ENCODE peak calls at places on chromosomes 1 and 21, in five cellular contexts. M, I, P, S and V are unnamed samples.

GRCh38 chr1:167474191-167474641 is 44.1 kb downstream of the CD247 start:
- DNase-seq in I (no peak), S (no peak), M (no peak), P (no peak), V (no peak)

GRCh38 chr1:183090386-183091006 is 67.3 kb downstream of the LAMC1 start:
- DNase-seq in M (no peak), P (no peak), S (no peak), I (no peak), V (no peak)

GRCh38 chr1:201346987-201347386 is 30.5 kb downstream of the TNNT2 start:
- DNase-seq in S (no peak), I (no peak), P (no peak), M (no peak), V (no peak)

GRCh38 chr1:97014426-97014825 is 292.8 kb downstream of the PTBP2 start:
- DNase-seq in S (no peak), I (no peak), M (no peak), P (no peak), V (no peak)

GRCh38 chr1:240611619-240612490 is at the start of gene GREM2:
- DNase-seq in M (peak), P (peak), S (peak), I (peak), V (no peak)

GRCh38 chr1:100606438-100606837 is 68.5 kb downstream of the GPR88 start:
- DNase-seq in S (peak), P (peak), M (peak), I (peak), V (no peak)

GRCh38 chr21:38806153-38806941 is 618 bp downstream of the ETS2 start:
- DNase-seq in I (peak), P (no peak), M (peak), S (no peak), V (no peak)

GRCh38 chr1:231618588-231619256 is 7.9 kb upstream of the DISC1 start:
- DNase-seq in M (no peak), P (no peak), S (no peak), I (no peak), V (no peak)

GRCh38 chr1:37360011-37360410 is 114.4 kb upstream of the ZC3H12A start:
- DNase-seq in M (no peak), P (no peak), S (no peak), I (no peak), V (no peak)

GRCh38 chr21:46168238-46168637 is 12.9 kb upstream of the FTCD start:
- DNase-seq in M (no peak), I (no peak), S (no peak), P (no peak), V (no peak)

GRCh38 chr1:53294557-53294956 is 33.3 kb downstream of the LRP8 start:
- DNase-seq in I (no peak), M (no peak), S (peak), P (peak), V (peak)

GRCh38 chr1:104932949-104933679 is 1183.4 kb downstream of the AMY1C start:
- DNase-seq in P (no peak), S (no peak), I (no peak), M (no peak), V (no peak)

GRCh38 chr1:245797592-245798366 is 643.0 kb downstream of the KIF26B start:
- DNase-seq in S (peak), M (peak), I (no peak), P (peak), V (no peak)

GRCh38 chr1:36446261-36446660 is 4.0 kb downstream of the OSCP1 start:
- DNase-seq in M (peak), I (no peak), S (no peak), P (no peak), V (no peak)

GRCh38 chr1:172380441-172381244 is 39.8 kb upstream of the C1orf105 start:
- DNase-seq in M (no peak), P (no peak), S (no peak), I (no peak), V (no peak)

GRCh38 chr1:235098991-235099390 is 29.6 kb downstream of the TOMM20 start:
- DNase-seq in I (no peak), P (no peak), S (no peak), M (no peak), V (no peak)

GRCh38 chr1:8969937-8970336 is 24.3 kb downstream of the CA6 start:
- DNase-seq in S (no peak), M (no peak), P (no peak), I (no peak), V (no peak)

GRCh38 chr1:216903389-216903754 is 180.1 kb upstream of the ESRRG start:
- DNase-seq in I (no peak), M (no peak), S (peak), P (peak), V (peak)

GRCh38 chr1:204171751-204172178 is 5.6 kb upstream of the REN start:
- DNase-seq in P (peak), S (peak), I (no peak), M (no peak), V (peak)

GRCh38 chr1:67213164-67213563 is 46.9 kb downstream of the IL23R start:
- DNase-seq in M (peak), I (no peak), P (no peak), S (peak), V (no peak)

GRCh38 chr1:241167121-241167619 is 189.8 kb downstream of the RGS7 start:
- DNase-seq in I (no peak), S (peak), P (no peak), M (no peak), V (no peak)

GRCh38 chr21:36773111-36773510 is 74.2 kb downstream of the SIM2 start:
- DNase-seq in S (peak), P (peak), I (peak), M (no peak), V (peak)

GRCh38 chr1:227895828-227896685 is 51.7 kb downstream of the WNT9A start:
- DNase-seq in S (no peak), I (peak), M (peak), P (no peak), V (no peak)

GRCh38 chr1:199978408-199978940 is 49.0 kb upstream of the NR5A2 start:
- DNase-seq in M (no peak), P (no peak), I (no peak), S (no peak), V (no peak)

GRCh38 chr1:229440821-229441537 is 7.1 kb upstream of the ACTA1 start:
- DNase-seq in P (peak), M (peak), S (peak), I (no peak), V (no peak)

GRCh38 chr1:70528591-70529333 is 117.7 kb downstream of the CTH start:
- DNase-seq in M (peak), I (peak), S (peak), P (peak), V (no peak)

GRCh38 chr1:111731956-111732355 is 7.2 kb downstream of the INKA2 start:
- DNase-seq in I (no peak), M (no peak), P (no peak), S (no peak), V (no peak)

GRCh38 chr1:93541045-93541444 is 93.1 kb downstream of the FNBP1L start:
- DNase-seq in S (no peak), P (no peak), M (no peak), I (no peak), V (no peak)

GRCh38 chr21:36694041-36694515 is 4.8 kb upstream of the SIM2 start:
- DNase-seq in S (no peak), P (no peak), M (no peak), I (no peak), V (no peak)

GRCh38 chr1:43464840-43465693 is 11.3 kb upstream of the HYI start:
- DNase-seq in M (no peak), I (no peak), P (no peak), S (no peak), V (no peak)

GRCh38 chr1:239882967-239883366 is 208.7 kb upstream of the FMN2 start:
- DNase-seq in M (no peak), P (no peak), I (no peak), S (peak), V (no peak)

GRCh38 chr21:36909901-36910561 is 56.4 kb downstream of the HLCS start:
- DNase-seq in I (no peak), M (no peak), S (peak), P (peak), V (peak)

GRCh38 chr1:108010581-108010980 is 45.6 kb upstream of the VAV3 start:
- DNase-seq in M (no peak), I (no peak), P (no peak), S (peak), V (no peak)

GRCh38 chr1:18320051-18320450 is 160.7 kb upstream of the KLHDC7A start:
- DNase-seq in P (no peak), M (peak), I (no peak), S (no peak), V (no peak)

GRCh38 chr1:160362168-160362941 is 4.5 kb upstream of the NHLH1 start:
- DNase-seq in S (no peak), M (peak), I (no peak), P (no peak), V (no peak)

GRCh38 chr1:32464716-32465540 is at the start of gene ZBTB8B:
- DNase-seq in S (peak), P (peak), M (peak), I (peak), V (no peak)

GRCh38 chr1:211735208-211736170 is 60.1 kb upstream of the NEK2 start:
- DNase-seq in S (peak), P (peak), M (no peak), I (peak), V (peak)

GRCh38 chr1:25550155-25550506 is 6.7 kb downstream of the LDLRAP1 start:
- DNase-seq in S (no peak), P (peak), M (no peak), I (no peak), V (no peak)

GRCh38 chr1:32754282-32755097 is 51.9 kb upstream of the SYNC start:
- DNase-seq in P (no peak), S (peak), I (peak), M (peak), V (no peak)

DNA sequence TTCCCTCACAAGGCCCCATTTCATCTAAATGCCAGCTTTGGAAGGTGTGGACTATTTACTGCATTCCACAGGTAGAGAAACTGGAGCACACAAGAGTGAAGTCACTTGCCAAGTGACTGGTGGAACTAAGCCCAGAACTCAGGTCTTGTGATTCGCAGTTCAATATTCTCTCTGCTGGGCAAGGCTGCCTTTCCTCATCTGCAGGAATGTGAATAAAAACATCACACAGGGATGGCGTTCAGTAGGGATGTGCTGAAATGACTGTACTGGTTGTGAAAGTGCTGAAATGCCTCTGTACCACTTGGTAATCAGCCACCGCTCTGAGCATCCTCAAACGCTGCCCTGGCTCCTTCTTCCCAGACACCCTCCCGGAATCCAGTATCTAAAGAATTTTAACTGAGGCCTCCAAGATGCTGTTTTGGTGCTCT is 145.6 kb downstream of the HIVEP3 start:
- DNase-seq in P (peak), M (no peak), I (no peak), S (peak), V (peak)
- H3K27ac ChIP-seq in P (no peak), M (no peak), I (no peak), S (no peak), V (no peak)

DNA sequence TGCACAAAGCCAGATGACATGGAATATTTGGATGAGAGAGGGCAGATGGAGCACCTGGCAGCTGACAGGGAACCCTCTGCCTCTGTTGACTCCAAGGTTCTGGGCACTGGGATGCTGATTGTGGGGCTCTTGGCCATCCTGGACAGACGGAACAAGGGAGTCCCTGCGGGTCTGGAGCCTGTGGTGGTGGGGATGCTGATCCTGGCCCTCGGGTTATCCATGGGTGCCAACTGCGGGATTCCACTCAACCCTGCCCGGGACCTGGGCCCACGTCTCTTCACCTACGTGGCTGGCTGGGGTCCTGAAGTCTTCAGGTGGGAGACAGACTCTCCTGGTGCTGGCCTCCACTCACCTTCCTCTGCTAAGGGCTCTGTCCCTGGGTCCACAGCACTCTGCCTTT is 1.8 kb upstream of the ATP8B2 start:
- DNase-seq in S (no peak), I (no peak), P (no peak), M (no peak), V (no peak)
- H3K27ac ChIP-seq in S (no peak), I (no peak), P (no peak), M (no peak), V (no peak)

GRCh38 chr1:162710349-162710748 is 78.1 kb downstream of the DDR2 start:
- DNase-seq in P (no peak), M (no peak), S (peak), I (no peak), V (no peak)

GRCh38 chr1:162708286-162708685 is 76.0 kb downstream of the DDR2 start:
- DNase-seq in M (no peak), P (no peak), I (no peak), S (no peak), V (no peak)

GRCh38 chr1:162711066-162711465 is 78.8 kb downstream of the DDR2 start:
- DNase-seq in M (no peak), P (no peak), S (no peak), I (no peak), V (no peak)

GRCh38 chr1:162709132-162709860 is 77.0 kb downstream of the DDR2 start:
- DNase-seq in I (no peak), M (no peak), S (no peak), P (no peak), V (no peak)

DNA sequence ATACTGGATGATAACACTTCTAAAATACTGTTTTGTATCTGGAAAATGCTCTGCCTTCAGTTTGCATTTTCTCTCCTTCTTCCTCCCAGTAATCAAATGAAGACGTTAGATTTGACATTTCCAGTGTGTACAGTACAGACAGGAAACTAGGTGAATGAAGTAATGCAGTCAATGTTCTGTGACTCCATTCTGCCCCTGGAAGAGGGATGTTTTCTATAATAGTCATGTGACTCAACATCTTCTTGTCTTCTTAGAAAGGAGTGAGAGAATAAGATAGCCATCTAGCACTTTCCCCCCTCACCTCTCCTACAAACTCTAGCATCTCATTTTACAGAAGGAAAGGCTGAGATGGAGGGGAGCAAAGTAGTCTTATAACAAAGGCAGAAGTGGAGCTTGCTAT is 77.6 kb downstream of the DDR2 start:
- DNase-seq in S (peak), P (no peak), M (no peak), I (no peak), V (no peak)
- H3K27ac ChIP-seq in S (peak), P (peak), M (no peak), I (peak), V (no peak)

DNA sequence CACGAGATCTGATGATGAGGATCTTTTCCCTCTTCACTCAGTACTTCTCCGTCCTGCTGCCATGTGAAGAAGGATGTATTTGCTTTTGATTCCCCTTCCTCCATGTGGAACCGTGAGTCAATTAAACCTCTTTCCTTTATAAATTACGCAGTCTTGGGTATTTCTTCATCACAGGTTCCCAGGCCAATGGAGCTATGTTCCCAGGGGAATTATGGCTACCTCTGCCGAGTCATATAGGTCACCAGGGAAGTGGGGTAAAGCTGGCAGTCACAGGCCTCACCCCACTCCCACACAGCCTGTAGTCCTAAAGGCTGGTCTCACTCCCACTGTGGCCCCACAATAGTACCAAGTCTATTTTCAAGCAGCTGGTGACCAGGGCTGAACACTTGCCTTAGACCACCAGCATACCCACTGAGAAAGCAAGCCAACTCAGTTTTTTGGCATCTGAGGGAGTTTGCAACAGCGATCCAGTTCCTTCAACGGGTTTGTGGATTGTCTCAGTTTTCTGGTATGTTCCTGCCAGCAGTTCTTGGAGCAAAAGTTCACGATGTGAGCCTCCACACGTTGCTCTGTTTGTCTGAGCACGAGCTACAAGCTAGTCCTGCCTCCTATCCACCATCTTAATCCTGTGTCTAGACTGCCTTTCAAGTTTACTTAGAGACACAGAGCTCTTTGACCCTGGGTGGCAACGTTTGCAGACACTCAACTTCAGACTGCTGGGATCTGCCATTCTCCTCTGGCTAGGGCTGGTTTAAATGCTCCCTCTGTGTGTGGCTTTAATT is 104.5 kb downstream of the CENPF start:
- DNase-seq in I (no peak), M (no peak), P (peak), S (no peak), V (no peak)
- H3K27ac ChIP-seq in I (no peak), M (no peak), P (peak), S (no peak), V (no peak)